ENCODE peak calls at places on chromosome 5, in five cellular contexts. N, A, H, T and W are unnamed samples.

GRCh38 chr5:10323588-10324488 is 16.1 kb upstream of the CMBL start:
- DNase-seq in N (no peak), A (no peak), H (peak; percentile 42), T (no peak), W (no peak)

GRCh38 chr5:51382759-51383493 is at the start of gene ISL1:
- DNase-seq in N (peak; percentile 57), A (peak; percentile 60), H (peak; percentile 26), T (peak; percentile 90), W (no peak)

GRCh38 chr5:42772265-42772993 is 15.8 kb downstream of the CCDC152 start:
- DNase-seq in N (no peak), A (no peak), H (no peak), T (no peak), W (no peak)

GRCh38 chr5:19638461-19638860 is 349.5 kb downstream of the CDH18 start:
- DNase-seq in N (no peak), A (no peak), H (no peak), T (no peak), W (no peak)

GRCh38 chr5:151002250-151002649 is 18.1 kb upstream of the GPX3 start:
- DNase-seq in N (peak; percentile 28), A (peak; percentile 24), H (peak; percentile 36), T (peak; percentile 55), W (peak; percentile 25)

GRCh38 chr5:131514316-131515275 is 120.4 kb downstream of the RAPGEF6 start:
- DNase-seq in N (no peak), A (no peak), H (no peak), T (peak; percentile 85), W (peak; percentile 48)

GRCh38 chr5:53406630-53407316 is 73.7 kb upstream of the FST start:
- DNase-seq in N (peak; percentile 33), A (peak; percentile 68), H (no peak), T (peak; percentile 72), W (no peak)

GRCh38 chr5:132237141-132237540 is 9.5 kb upstream of the P4HA2 start:
- DNase-seq in N (no peak), A (no peak), H (no peak), T (no peak), W (no peak)

GRCh38 chr5:147431586-147431985 is 78.3 kb downstream of the DPYSL3 start:
- DNase-seq in N (no peak), A (no peak), H (no peak), T (no peak), W (peak; percentile 10)

GRCh38 chr5:2465383-2465782 is 286.1 kb downstream of the IRX2 start:
- DNase-seq in N (no peak), A (no peak), H (no peak), T (no peak), W (no peak)

GRCh38 chr5:171984748-171985419 is 21.6 kb downstream of the FBXW11 start:
- DNase-seq in N (no peak), A (no peak), H (no peak), T (peak; percentile 63), W (peak; percentile 15)

GRCh38 chr5:5473224-5473623 is 50.7 kb downstream of the ICE1 start:
- DNase-seq in N (no peak), A (no peak), H (no peak), T (no peak), W (no peak)

GRCh38 chr5:19927919-19928318 is 60.1 kb downstream of the CDH18 start:
- DNase-seq in N (no peak), A (no peak), H (no peak), T (no peak), W (no peak)

GRCh38 chr5:154157483-154158378 is 32.8 kb upstream of the GALNT10 start:
- DNase-seq in N (no peak), A (no peak), H (peak; percentile 65), T (no peak), W (peak; percentile 9)

GRCh38 chr5:173163219-173163618 is 18.9 kb downstream of the BNIP1 start:
- DNase-seq in N (no peak), A (no peak), H (no peak), T (no peak), W (no peak)

GRCh38 chr5:81044868-81045267 is 84.7 kb downstream of the RASGRF2 start:
- DNase-seq in N (no peak), A (no peak), H (no peak), T (no peak), W (no peak)

GRCh38 chr5:142829821-142830220 is 59.6 kb downstream of the ARHGAP26 start:
- DNase-seq in N (no peak), A (no peak), H (no peak), T (peak; percentile 82), W (no peak)

GRCh38 chr5:15501057-15501791 is 1.2 kb downstream of the FBXL7 start:
- DNase-seq in N (no peak), A (peak; percentile 41), H (no peak), T (peak; percentile 84), W (no peak)

GRCh38 chr5:176823076-176823481 is 12.7 kb downstream of the UNC5A start:
- DNase-seq in N (no peak), A (no peak), H (no peak), T (no peak), W (no peak)

GRCh38 chr5:74130141-74130897 is 504.3 kb downstream of the ARHGEF28 start:
- DNase-seq in N (no peak), A (no peak), H (no peak), T (no peak), W (no peak)

GRCh38 chr5:75668988-75669760 is 48.1 kb downstream of the POC5 start:
- DNase-seq in N (no peak), A (peak; percentile 34), H (peak; percentile 27), T (peak; percentile 95), W (peak; percentile 81)

GRCh38 chr5:74578356-74579044 is 62.0 kb downstream of the ENC1 start:
- DNase-seq in N (no peak), A (no peak), H (no peak), T (no peak), W (no peak)

GRCh38 chr5:135629666-135630065 is 50.9 kb upstream of the CXCL14 start:
- DNase-seq in N (no peak), A (no peak), H (no peak), T (no peak), W (no peak)

GRCh38 chr5:20113930-20114329 is 125.9 kb upstream of the CDH18 start:
- DNase-seq in N (no peak), A (no peak), H (no peak), T (no peak), W (no peak)

GRCh38 chr5:38780316-38780715 is 65.5 kb upstream of the OSMR start:
- DNase-seq in N (no peak), A (no peak), H (no peak), T (no peak), W (no peak)

GRCh38 chr5:136269978-136270377 is 77.0 kb upstream of the SMIM32 start:
- DNase-seq in N (no peak), A (no peak), H (no peak), T (no peak), W (no peak)

GRCh38 chr5:98771389-98772109 is 1.9 kb upstream of the RGMB start:
- DNase-seq in N (peak; percentile 84), A (peak; percentile 87), H (peak; percentile 70), T (peak; percentile 92), W (peak; percentile 76)

GRCh38 chr5:62457071-62457470 is 44.5 kb downstream of the IPO11 start:
- DNase-seq in N (no peak), A (no peak), H (no peak), T (no peak), W (no peak)

GRCh38 chr5:34480810-34481528 is 175.2 kb upstream of the RAI14 start:
- DNase-seq in N (no peak), A (no peak), H (no peak), T (no peak), W (no peak)
- TF ChIP-seq MAX in N (no peak), A (no peak), H (no peak), T (no peak), W (no peak)

GRCh38 chr5:14249258-14250093 is 106.3 kb downstream of the TRIO start:
- DNase-seq in N (no peak), A (no peak), H (no peak), T (no peak), W (no peak)

GRCh38 chr5:14252793-14253192 is 109.7 kb downstream of the TRIO start:
- DNase-seq in N (no peak), A (no peak), H (no peak), T (no peak), W (no peak)

GRCh38 chr5:14250778-14251711 is 107.9 kb downstream of the TRIO start:
- DNase-seq in N (no peak), A (no peak), H (no peak), T (no peak), W (no peak)

GRCh38 chr5:14251733-14252132 is 108.6 kb downstream of the TRIO start:
- DNase-seq in N (no peak), A (no peak), H (no peak), T (no peak), W (no peak)

GRCh38 chr5:14250094-14250777 is 107.1 kb downstream of the TRIO start:
- DNase-seq in N (no peak), A (peak; percentile 33), H (peak; percentile 61), T (no peak), W (peak; percentile 36)
- H3K4me3 ChIP-seq in N (no peak overlapping the region), A (no peak overlapping the region), H (no peak overlapping the region), T (no peak overlapping the region), W (no peak overlapping the region)

GRCh38 chr5:163532203-163532892 is 26.9 kb downstream of the MAT2B start:
- DNase-seq in N (no peak), A (no peak), H (no peak), T (no peak), W (no peak)

GRCh38 chr5:163529698-163530097 is 24.3 kb downstream of the MAT2B start:
- DNase-seq in N (no peak), A (no peak), H (no peak), T (no peak), W (no peak)

GRCh38 chr5:163533229-163533628 is 27.8 kb downstream of the MAT2B start:
- DNase-seq in N (no peak), A (no peak), H (no peak), T (no peak), W (no peak)

GRCh38 chr5:163534476-163535172 is 29.2 kb downstream of the MAT2B start:
- DNase-seq in N (no peak), A (no peak), H (no peak), T (no peak), W (no peak)

DNA sequence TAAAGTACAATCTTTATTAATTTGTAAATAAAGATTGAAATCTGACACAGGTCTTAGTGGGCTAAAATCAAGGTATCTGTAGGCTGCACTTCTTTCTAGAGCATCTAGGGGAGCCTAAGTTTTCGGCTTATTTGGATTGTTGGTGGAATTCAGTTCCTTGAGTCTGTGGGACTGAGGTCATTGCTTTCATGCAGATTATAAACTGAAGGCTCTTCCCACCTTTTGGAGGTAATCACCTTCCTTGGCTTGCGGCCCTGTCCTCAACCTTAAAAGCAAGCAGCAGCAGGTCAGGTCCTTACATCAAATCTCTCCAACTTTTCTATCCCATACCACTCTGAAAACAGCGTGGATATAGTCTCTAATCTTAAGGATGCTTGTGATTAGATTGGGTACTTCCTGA is 25.9 kb downstream of the MAT2B start:
- DNase-seq in N (no peak), A (no peak), H (no peak), T (no peak), W (no peak)
- TF ChIP-seq CTCF in N (no peak), A (no peak), H (no peak), T (no peak), W (no peak)

GRCh38 chr5:61182449-61182848 is 20.2 kb upstream of the SMIM15 start:
- DNase-seq in N (no peak), A (peak; percentile 18), H (no peak), T (peak; percentile 62), W (no peak)
- TF ChIP-seq MAX in N (no peak), A (no peak), H (no peak), T (no peak), W (no peak)